ENCODE peak calls at places on chromosomes 4 and X, in seven cellular contexts. L, X, R, K, J, V and W are unnamed samples.

GRCh38 chr4:828641-829271 is 2.8 kb upstream of the CPLX1 start:
- DNase-seq in R (no peak), L (peak), J (peak), K (no peak), X (peak), V (no peak), W (no peak)

GRCh38 chr4:101071241-101071640 is 276.1 kb downstream of the PPP3CA start:
- DNase-seq in X (no peak), K (no peak), L (peak), J (no peak), R (no peak), V (no peak), W (no peak)

GRCh38 chr4:15925830-15926229 is 12.7 kb downstream of the FGFBP1 start:
- DNase-seq in K (no peak), L (no peak), R (no peak), X (no peak), V (no peak), J (no peak), W (no peak)

GRCh38 chr4:152309418-152309817 is 226.5 kb downstream of the FBXW7 start:
- DNase-seq in K (no peak), X (peak), L (no peak), R (no peak), V (no peak), J (no peak), W (no peak)

GRCh38 chr4:100017627-100018310 is 67.7 kb upstream of the H2AZ1 start:
- DNase-seq in L (no peak), X (peak), R (no peak), K (no peak), V (no peak), J (no peak), W (peak)

GRCh38 chrX:78029663-78030062 is 60.2 kb upstream of the PGAM4 start:
- DNase-seq in L (peak), K (no peak), V (peak), J (no peak), X (peak), R (peak), W (peak)

GRCh38 chr4:119000400-119000799 is 111.7 kb downstream of the SYNPO2 start:
- DNase-seq in V (no peak), J (no peak), K (no peak), X (no peak), R (no peak), L (no peak), W (no peak)

GRCh38 chrX:118603981-118604380 is 108.4 kb downstream of the DOCK11 start:
- DNase-seq in J (no peak), X (peak), V (peak), R (peak), K (peak), L (peak), W (peak)